ENCODE peak calls at places on chromosomes 13 and 19, in eight cellular contexts. M is GM12878, J is transverse colon, L is tibial nerve, F is K562, N is stomach, Q is ovary, K is H1. Z is an unnamed sample.

GRCh38 chr13:31199849-31200635 is at the start of gene B3GLCT:
- DNase-seq in N (peak), K (peak), L (peak), J (peak), M (no peak), Q (peak), F (peak), Z (peak)

GRCh38 chr13:27355894-27356293 is 68.5 kb upstream of the GTF3A start:
- DNase-seq in K (no peak), F (no peak), Q (no peak), J (no peak), N (no peak), L (no peak), M (no peak), Z (no peak)

GRCh38 chr13:109778102-109778542 is 8.3 kb downstream of the IRS2 start:
- DNase-seq in F (no peak), J (peak), K (no peak), M (no peak), N (peak), Q (no peak), L (no peak), Z (no peak)

GRCh38 chr19:1984360-1984759 is 31.2 kb downstream of the BTBD2 start:
- DNase-seq in L (no peak), M (no peak), N (no peak), Q (no peak), F (no peak), J (no peak), K (no peak), Z (no peak)

GRCh38 chr19:18814063-18814462 is 17.7 kb upstream of the UPF1 start:
- DNase-seq in K (no peak), F (no peak), Q (no peak), J (no peak), N (no peak), L (no peak), M (no peak), Z (no peak)

GRCh38 chr19:19533826-19534225 is 4.2 kb upstream of the CILP2 start:
- DNase-seq in Q (no peak), K (no peak), J (no peak), N (no peak), M (no peak), F (no peak), L (no peak), Z (no peak)

GRCh38 chr13:27619711-27620376 is 485 bp downstream of the LNX2 start:
- DNase-seq in J (peak), Q (no peak), L (peak), N (no peak), F (no peak), K (no peak), M (no peak), Z (peak)

GRCh38 chr13:43246382-43246781 is 223.0 kb downstream of the DNAJC15 start:
- DNase-seq in N (no peak), M (no peak), L (no peak), J (no peak), K (no peak), Q (no peak), F (no peak), Z (no peak)

GRCh38 chr19:2064788-2065524 is 13.9 kb upstream of the MKNK2 start:
- DNase-seq in J (no peak), K (no peak), M (no peak), F (no peak), L (no peak), N (no peak), Q (peak), Z (peak)

GRCh38 chr19:869245-870177 is 10.0 kb downstream of the CFD start:
- DNase-seq in F (no peak), Q (peak), N (no peak), L (peak), J (peak), M (no peak), K (no peak), Z (peak)

GRCh38 chr13:31923134-31923763 is 108.3 kb upstream of the FRY start:
- DNase-seq in N (no peak), Q (no peak), F (no peak), M (no peak), J (no peak), K (no peak), L (no peak), Z (no peak)

GRCh38 chr13:93942016-93942415 is 537.5 kb downstream of the DCT start:
- DNase-seq in F (no peak), Q (no peak), K (no peak), M (no peak), J (no peak), N (no peak), L (no peak), Z (no peak)

GRCh38 chr13:105518086-105518485 is 1017.4 kb downstream of the EFNB2 start:
- DNase-seq in M (no peak), K (no peak), Q (no peak), F (no peak), J (no peak), N (no peak), L (no peak), Z (no peak)

GRCh38 chr13:40787062-40787461 is 2.3 kb upstream of the SLC25A15 start:
- DNase-seq in L (no peak), M (no peak), N (no peak), K (no peak), J (no peak), F (no peak), Q (no peak), Z (no peak)

GRCh38 chr13:113152894-113153809 is 5.3 kb upstream of the PROZ start:
- DNase-seq in J (peak), L (peak), Q (peak), K (peak), M (no peak), N (peak), F (peak), Z (peak)

GRCh38 chr13:50613356-50613831 is 230.1 kb downstream of the DLEU7 start:
- DNase-seq in F (peak), N (no peak), K (no peak), M (no peak), Q (no peak), J (no peak), L (no peak), Z (no peak)

GRCh38 chr13:50615234-50615633 is 228.3 kb downstream of the DLEU7 start:
- DNase-seq in Q (no peak), K (no peak), M (no peak), J (no peak), N (no peak), L (no peak), F (no peak), Z (no peak)

GRCh38 chr13:50610238-50610637 is 233.3 kb downstream of the DLEU7 start:
- DNase-seq in F (no peak), N (no peak), M (no peak), J (no peak), L (no peak), K (no peak), Q (no peak), Z (no peak)

GRCh38 chr13:50611117-50611781 is 232.2 kb downstream of the DLEU7 start:
- DNase-seq in M (no peak), L (no peak), J (no peak), K (no peak), Q (no peak), F (no peak), N (no peak), Z (no peak)

GRCh38 chr13:50612717-50613116 is 230.8 kb downstream of the DLEU7 start:
- DNase-seq in Q (no peak), N (no peak), M (no peak), L (no peak), K (no peak), J (no peak), F (no peak), Z (no peak)
- TF ChIP-seq EP300 in Q (no peak), N (no peak), M (no peak), L (no peak), K (no peak), J (no peak), F (no peak), Z (no peak)

GRCh38 chr13:24083141-24083540 is 77.4 kb upstream of the SPATA13 start:
- DNase-seq in J (no peak), K (no peak), Q (no peak), M (no peak), L (no peak), N (no peak), F (no peak), Z (no peak)

GRCh38 chr13:24086642-24087041 is 73.9 kb upstream of the SPATA13 start:
- DNase-seq in L (no peak), Q (no peak), K (no peak), J (no peak), M (no peak), F (no peak), N (no peak), Z (no peak)

GRCh38 chr13:24085662-24086061 is 74.9 kb upstream of the SPATA13 start:
- DNase-seq in N (peak), Q (no peak), J (no peak), M (no peak), F (no peak), K (no peak), L (no peak), Z (no peak)

GRCh38 chr13:24081388-24081787 is 79.1 kb upstream of the SPATA13 start:
- DNase-seq in N (no peak), Q (peak), M (no peak), K (no peak), J (no peak), L (no peak), F (no peak), Z (no peak)

GRCh38 chr13:24083722-24084421 is 76.6 kb upstream of the SPATA13 start:
- DNase-seq in N (no peak), L (no peak), J (no peak), Q (no peak), M (no peak), F (no peak), K (no peak), Z (no peak)
- TF ChIP-seq POLR2A in N (no peak), L (no peak), J (no peak), Q (no peak), M (no peak), F (no peak), K (no peak), Z (no peak)

GRCh38 chr19:3548594-3548993 is 8.8 kb downstream of the MFSD12 start:
- DNase-seq in K (no peak), J (no peak), Q (no peak), L (no peak), F (no peak), M (no peak), N (no peak), Z (no peak)

GRCh38 chr19:3546119-3546518 is 7.1 kb downstream of the TEKTIP1 start:
- DNase-seq in M (no peak), F (no peak), N (peak), K (no peak), Q (peak), L (no peak), J (no peak), Z (no peak)

GRCh38 chr19:3545669-3546034 is 6.7 kb downstream of the TEKTIP1 start:
- DNase-seq in M (no peak), Q (no peak), L (no peak), K (no peak), J (no peak), N (no peak), F (no peak), Z (no peak)

GRCh38 chr19:3547767-3548282 is 8.9 kb downstream of the TEKTIP1 start:
- DNase-seq in L (no peak), M (no peak), F (no peak), N (no peak), K (no peak), J (no peak), Q (no peak), Z (no peak)

GRCh38 chr19:3547301-3547731 is 8.3 kb downstream of the TEKTIP1 start:
- DNase-seq in Q (peak), F (peak), K (no peak), M (no peak), N (no peak), J (no peak), L (no peak), Z (no peak)
- TF ChIP-seq EP300 in Q (no peak), F (no peak), K (no peak), M (no peak), N (no peak), J (no peak), L (no peak), Z (no peak)

GRCh38 chr19:40799558-40800338 is 757 bp downstream of the EGLN2 start:
- DNase-seq in K (peak), M (no peak), Q (peak), N (peak), F (no peak), J (no peak), L (no peak), Z (peak)
- TF ChIP-seq POLR2A in K (peak), M (no peak), Q (no peak), N (no peak), F (peak), J (no peak), L (no peak), Z (no peak)

GRCh38 chr19:4847190-4847973 is 15.9 kb upstream of the TICAM1 start:
- DNase-seq in Q (no peak), F (no peak), K (no peak), J (no peak), M (no peak), N (no peak), L (no peak), Z (no peak)

GRCh38 chr19:4849019-4849418 is 17.5 kb upstream of the TICAM1 start:
- DNase-seq in N (no peak), L (no peak), F (no peak), J (no peak), Q (no peak), M (no peak), K (no peak), Z (no peak)

GRCh38 chr19:4852484-4852883 is 15.0 kb downstream of the PLIN3 start:
- DNase-seq in L (no peak), Q (no peak), N (no peak), F (no peak), M (no peak), K (no peak), J (no peak), Z (no peak)

GRCh38 chr19:4851551-4852290 is 15.7 kb downstream of the PLIN3 start:
- DNase-seq in J (peak), Q (peak), K (peak), N (peak), M (no peak), L (peak), F (peak), Z (peak)
- TF ChIP-seq EP300 in J (no peak), Q (no peak), K (no peak), N (no peak), M (no peak), L (no peak), F (no peak), Z (no peak)

GRCh38 chr13:33016414-33017409 is at the start of gene KL:
- DNase-seq in Q (peak), L (peak), K (peak), F (no peak), N (peak), J (peak), M (no peak), Z (peak)
- TF ChIP-seq POLR2A in Q (no peak), L (no peak), K (no peak), F (no peak), N (no peak), J (no peak), M (peak), Z (no peak)

GRCh38 chr13:25172303-25172630 is 179 bp upstream of the AMER2 start:
- DNase-seq in N (no peak), F (no peak), M (no peak), L (no peak), Q (no peak), K (no peak), J (no peak), Z (no peak)
- TF ChIP-seq EP300 in N (no peak), F (no peak), M (no peak), L (no peak), Q (no peak), K (no peak), J (no peak), Z (no peak)

GRCh38 chr13:45333973-45334922 is 6.7 kb downstream of the TPT1 start:
- DNase-seq in L (no peak), F (no peak), J (no peak), N (no peak), M (no peak), Q (no peak), K (no peak), Z (no peak)

GRCh38 chr13:45333251-45333972 is 7.6 kb downstream of the TPT1 start:
- DNase-seq in Q (no peak), L (no peak), M (no peak), N (no peak), K (no peak), J (no peak), F (no peak), Z (no peak)

GRCh38 chr13:45332831-45333219 is 8.2 kb downstream of the TPT1 start:
- DNase-seq in N (no peak), L (no peak), J (no peak), Q (no peak), K (no peak), F (no peak), M (no peak), Z (no peak)

GRCh38 chr13:45331123-45331619 is 9.8 kb downstream of the TPT1 start:
- DNase-seq in Q (no peak), M (no peak), K (no peak), L (no peak), F (no peak), N (no peak), J (no peak), Z (no peak)

DNA sequence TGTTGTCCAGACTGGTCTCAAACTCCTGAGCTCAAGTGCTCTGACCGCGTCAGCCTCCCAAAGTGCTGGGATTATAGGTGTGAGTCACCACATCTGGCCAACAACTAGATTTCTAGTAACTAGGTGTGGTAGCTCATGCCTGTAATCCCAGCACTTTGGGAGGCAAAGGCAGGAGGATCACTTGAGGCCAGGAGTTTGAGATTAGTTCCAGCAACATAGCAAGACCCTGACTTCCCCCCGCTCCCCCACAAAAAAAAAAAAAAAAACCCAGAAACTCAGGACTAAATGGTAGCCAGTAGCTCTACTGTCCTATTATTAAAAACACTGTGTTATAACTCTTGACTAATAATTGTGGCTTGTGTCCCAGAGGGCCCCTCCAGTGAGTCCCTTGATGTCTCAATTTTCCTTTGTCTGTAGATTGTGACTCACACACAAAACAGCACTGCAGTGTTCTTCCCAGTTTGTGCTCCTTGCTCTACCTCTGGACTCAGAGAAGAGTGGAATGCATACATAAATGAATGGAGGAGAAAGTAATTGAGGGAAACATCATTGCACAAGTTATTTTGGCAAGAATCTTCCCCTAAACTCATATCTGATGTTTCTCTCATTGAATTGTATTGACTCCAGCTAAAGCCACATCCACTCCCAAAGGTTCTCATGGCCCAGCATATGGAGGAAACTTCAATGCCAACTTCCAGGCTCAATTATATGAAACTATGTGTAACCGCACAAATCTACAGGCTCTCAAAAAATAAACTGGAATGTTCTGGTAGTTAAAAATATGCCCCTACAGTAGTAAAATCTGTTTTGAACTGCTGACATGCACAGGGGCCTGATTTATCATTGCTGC is 8.8 kb downstream of the TPT1 start:
- DNase-seq in M (no peak), L (no peak), F (no peak), N (no peak), Q (no peak), K (no peak), J (no peak), Z (no peak)
- TF ChIP-seq POLR2A in M (no peak), L (no peak), F (peak), N (no peak), Q (no peak), K (peak), J (no peak), Z (no peak)

DNA sequence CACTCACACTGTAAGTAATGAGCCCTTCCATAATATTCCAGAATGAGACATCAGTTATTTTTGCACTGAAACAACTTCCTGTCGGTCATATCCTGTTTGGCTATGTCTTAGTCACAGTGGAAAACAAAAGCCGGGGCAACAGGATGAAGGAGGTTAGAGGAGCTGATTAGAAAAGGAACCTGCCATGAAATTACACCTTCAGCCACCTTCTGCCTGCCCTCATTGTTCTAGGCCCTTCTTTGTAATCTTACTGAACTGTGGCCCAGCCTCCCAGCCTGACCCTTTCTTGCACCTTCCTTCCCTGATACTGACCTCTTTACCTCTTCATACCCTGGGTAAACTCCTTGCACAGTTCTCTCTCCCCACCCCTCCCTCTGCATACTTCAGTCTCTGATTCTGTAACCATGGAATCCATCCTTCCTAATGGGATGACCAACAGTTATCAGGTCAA is 67.3 kb downstream of the DOCK9 start:
- DNase-seq in Q (no peak), K (no peak), M (no peak), F (no peak), N (no peak), J (no peak), L (no peak), Z (no peak)
- TF ChIP-seq EP300 in Q (peak), K (no peak), M (no peak), F (no peak), N (no peak), J (no peak), L (peak), Z (no peak)